ENCODE peak calls at places on chromosomes 12 and 14, in ten cellular contexts. One of them, this sample, is unnamed.

GRCh38 chr12:89544730-89545184 is 18.9 kb upstream of the POC1B start:
- DNase-seq in pancreas: peak; percentile 39
- DNase-seq in iPS DF 6.9: no peak
- DNase-seq in vagina: no peak
- DNase-seq in PC-3: no peak
- DNase-seq in CD4-positive, alpha-beta memory T cell: no peak
- DNase-seq in IMR-90: no peak
- DNase-seq in right atrium auricular region: no peak
- DNase-seq in CD4-positive, CD25-positive, alpha-beta regulatory T cell: no peak
- DNase-seq in CD8-positive, alpha-beta memory T cell: no peak
- DNase-seq in this sample: peak; percentile 45

GRCh38 chr14:66495214-66496098 is 9.3 kb downstream of the CCDC196 start:
- DNase-seq in iPS DF 6.9: no peak
- DNase-seq in pancreas: peak; percentile 23
- DNase-seq in CD4-positive, CD25-positive, alpha-beta regulatory T cell: peak; percentile 3
- DNase-seq in right atrium auricular region: peak; percentile 62
- DNase-seq in vagina: no peak
- DNase-seq in CD4-positive, alpha-beta memory T cell: peak; percentile 31
- DNase-seq in PC-3: peak; percentile 70
- DNase-seq in CD8-positive, alpha-beta memory T cell: no peak
- DNase-seq in IMR-90: peak; percentile 71
- DNase-seq in this sample: peak; percentile 39

GRCh38 chr14:41297961-41298690 is 308.6 kb upstream of the LRFN5 start:
- DNase-seq in CD4-positive, alpha-beta memory T cell: no peak
- DNase-seq in pancreas: no peak
- DNase-seq in IMR-90: no peak
- DNase-seq in right atrium auricular region: no peak
- DNase-seq in CD8-positive, alpha-beta memory T cell: no peak
- DNase-seq in iPS DF 6.9: no peak
- DNase-seq in PC-3: peak; percentile 29
- DNase-seq in vagina: no peak
- DNase-seq in CD4-positive, CD25-positive, alpha-beta regulatory T cell: no peak
- DNase-seq in this sample: no peak

GRCh38 chr12:25852792-25853191 is 105.7 kb upstream of the RASSF8 start:
- DNase-seq in iPS DF 6.9: no peak
- DNase-seq in CD4-positive, CD25-positive, alpha-beta regulatory T cell: no peak
- DNase-seq in PC-3: peak; percentile 95
- DNase-seq in vagina: no peak
- DNase-seq in IMR-90: peak; percentile 95
- DNase-seq in right atrium auricular region: no peak
- DNase-seq in pancreas: no peak
- DNase-seq in CD4-positive, alpha-beta memory T cell: no peak
- DNase-seq in CD8-positive, alpha-beta memory T cell: no peak
- DNase-seq in this sample: no peak

GRCh38 chr12:131151558-131152345 is 198.0 kb downstream of the ADGRD1 start:
- DNase-seq in PC-3: no peak
- DNase-seq in vagina: no peak
- DNase-seq in CD4-positive, CD25-positive, alpha-beta regulatory T cell: no peak
- DNase-seq in CD4-positive, alpha-beta memory T cell: no peak
- DNase-seq in IMR-90: no peak
- DNase-seq in CD8-positive, alpha-beta memory T cell: no peak
- DNase-seq in iPS DF 6.9: no peak
- DNase-seq in right atrium auricular region: peak; percentile 56
- DNase-seq in pancreas: no peak
- DNase-seq in this sample: peak; percentile 24

GRCh38 chr12:28899951-28900350 is 249.1 kb upstream of the FAR2 start:
- DNase-seq in pancreas: no peak
- DNase-seq in vagina: no peak
- DNase-seq in CD4-positive, CD25-positive, alpha-beta regulatory T cell: no peak
- DNase-seq in right atrium auricular region: no peak
- DNase-seq in PC-3: peak; percentile 99
- DNase-seq in IMR-90: peak; percentile 97
- DNase-seq in iPS DF 6.9: no peak
- DNase-seq in CD8-positive, alpha-beta memory T cell: no peak
- DNase-seq in CD4-positive, alpha-beta memory T cell: no peak
- DNase-seq in this sample: no peak

GRCh38 chr14:23153891-23154796 is 29.3 kb downstream of the SLC7A8 start:
- DNase-seq in CD8-positive, alpha-beta memory T cell: no peak
- DNase-seq in pancreas: peak; percentile 93
- DNase-seq in PC-3: no peak
- DNase-seq in right atrium auricular region: peak; percentile 96
- DNase-seq in CD4-positive, alpha-beta memory T cell: no peak
- DNase-seq in vagina: peak; percentile 97
- DNase-seq in CD4-positive, CD25-positive, alpha-beta regulatory T cell: no peak
- DNase-seq in IMR-90: no peak
- DNase-seq in iPS DF 6.9: no peak
- DNase-seq in this sample: peak; percentile 97

GRCh38 chr12:40727774-40728483 is 35.7 kb downstream of the CNTN1 start:
- DNase-seq in right atrium auricular region: no peak
- DNase-seq in CD8-positive, alpha-beta memory T cell: no peak
- DNase-seq in vagina: no peak
- DNase-seq in pancreas: no peak
- DNase-seq in CD4-positive, CD25-positive, alpha-beta regulatory T cell: no peak
- DNase-seq in iPS DF 6.9: no peak
- DNase-seq in PC-3: no peak
- DNase-seq in IMR-90: no peak
- DNase-seq in CD4-positive, alpha-beta memory T cell: no peak
- DNase-seq in this sample: no peak

GRCh38 chr14:78611796-78612571 is 441.8 kb downstream of the NRXN3 start:
- DNase-seq in iPS DF 6.9: no peak
- DNase-seq in CD8-positive, alpha-beta memory T cell: no peak
- DNase-seq in IMR-90: no peak
- DNase-seq in PC-3: no peak
- DNase-seq in CD4-positive, CD25-positive, alpha-beta regulatory T cell: no peak
- DNase-seq in pancreas: no peak
- DNase-seq in CD4-positive, alpha-beta memory T cell: no peak
- DNase-seq in right atrium auricular region: no peak
- DNase-seq in vagina: no peak
- DNase-seq in this sample: no peak

GRCh38 chr12:62915130-62915529 is 19.8 kb downstream of the PPM1H start:
- DNase-seq in PC-3: no peak
- DNase-seq in vagina: no peak
- DNase-seq in iPS DF 6.9: no peak
- DNase-seq in CD4-positive, alpha-beta memory T cell: no peak
- DNase-seq in IMR-90: no peak
- DNase-seq in CD4-positive, CD25-positive, alpha-beta regulatory T cell: no peak
- DNase-seq in pancreas: no peak
- DNase-seq in right atrium auricular region: no peak
- DNase-seq in CD8-positive, alpha-beta memory T cell: no peak
- DNase-seq in this sample: no peak

GRCh38 chr12:62913380-62913779 is 21.6 kb downstream of the PPM1H start:
- DNase-seq in pancreas: no peak
- DNase-seq in PC-3: peak; percentile 37
- DNase-seq in vagina: no peak
- DNase-seq in CD4-positive, alpha-beta memory T cell: no peak
- DNase-seq in CD4-positive, CD25-positive, alpha-beta regulatory T cell: no peak
- DNase-seq in iPS DF 6.9: no peak
- DNase-seq in IMR-90: no peak
- DNase-seq in CD8-positive, alpha-beta memory T cell: no peak
- DNase-seq in right atrium auricular region: no peak
- DNase-seq in this sample: no peak

GRCh38 chr12:62917066-62917465 is 17.9 kb downstream of the PPM1H start:
- DNase-seq in right atrium auricular region: no peak
- DNase-seq in vagina: no peak
- DNase-seq in iPS DF 6.9: no peak
- DNase-seq in pancreas: no peak
- DNase-seq in IMR-90: no peak
- DNase-seq in CD8-positive, alpha-beta memory T cell: no peak
- DNase-seq in PC-3: no peak
- DNase-seq in CD4-positive, alpha-beta memory T cell: no peak
- DNase-seq in CD4-positive, CD25-positive, alpha-beta regulatory T cell: no peak
- DNase-seq in this sample: no peak

GRCh38 chr12:62912644-62913043 is 22.3 kb downstream of the PPM1H start:
- DNase-seq in CD4-positive, CD25-positive, alpha-beta regulatory T cell: no peak
- DNase-seq in right atrium auricular region: no peak
- DNase-seq in iPS DF 6.9: no peak
- DNase-seq in PC-3: no peak
- DNase-seq in CD4-positive, alpha-beta memory T cell: no peak
- DNase-seq in CD8-positive, alpha-beta memory T cell: no peak
- DNase-seq in vagina: no peak
- DNase-seq in pancreas: no peak
- DNase-seq in IMR-90: no peak
- DNase-seq in this sample: no peak

DNA sequence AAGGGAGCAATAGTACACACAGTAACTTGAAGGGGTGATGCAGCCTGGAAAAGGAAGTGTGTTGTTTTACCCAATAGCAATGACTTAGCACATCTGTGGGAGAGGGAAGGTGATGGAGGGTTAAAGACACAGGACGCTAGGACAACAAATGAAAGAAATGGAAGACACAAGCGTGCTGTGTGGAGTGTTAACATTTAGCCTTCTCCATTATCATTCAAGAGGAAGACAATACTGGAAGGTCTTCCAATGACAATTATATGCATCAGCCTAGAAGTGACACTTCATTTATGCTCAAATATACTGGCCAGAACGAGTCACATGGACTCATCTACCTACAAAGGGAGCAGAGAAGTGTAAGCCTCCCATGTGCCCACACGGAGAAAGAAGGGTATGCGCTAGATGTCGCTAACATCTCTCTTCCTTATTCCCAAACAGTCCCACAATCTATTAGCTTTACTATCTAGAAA is 20.5 kb downstream of the PPM1H start:
- DNase-seq in IMR-90: no peak
- DNase-seq in CD4-positive, alpha-beta memory T cell: no peak
- DNase-seq in right atrium auricular region: no peak
- DNase-seq in iPS DF 6.9: no peak
- DNase-seq in vagina: no peak
- DNase-seq in CD8-positive, alpha-beta memory T cell: no peak
- DNase-seq in pancreas: no peak
- DNase-seq in CD4-positive, CD25-positive, alpha-beta regulatory T cell: no peak
- DNase-seq in PC-3: no peak
- DNase-seq in this sample: no peak
- H3K27ac ChIP-seq in IMR-90: no peak overlapping the region
- H3K27ac ChIP-seq in CD4-positive, alpha-beta memory T cell: no peak overlapping the region
- H3K27ac ChIP-seq in right atrium auricular region: no peak overlapping the region
- H3K27ac ChIP-seq in iPS DF 6.9: no peak overlapping the region
- H3K27ac ChIP-seq in vagina: no peak overlapping the region
- H3K27ac ChIP-seq in CD8-positive, alpha-beta memory T cell: peak overlapping the region; percentile 38
- H3K27ac ChIP-seq in pancreas: no peak overlapping the region
- H3K27ac ChIP-seq in CD4-positive, CD25-positive, alpha-beta regulatory T cell: no peak overlapping the region
- H3K27ac ChIP-seq in PC-3: no peak overlapping the region
- H3K27ac ChIP-seq in this sample: no peak overlapping the region

DNA sequence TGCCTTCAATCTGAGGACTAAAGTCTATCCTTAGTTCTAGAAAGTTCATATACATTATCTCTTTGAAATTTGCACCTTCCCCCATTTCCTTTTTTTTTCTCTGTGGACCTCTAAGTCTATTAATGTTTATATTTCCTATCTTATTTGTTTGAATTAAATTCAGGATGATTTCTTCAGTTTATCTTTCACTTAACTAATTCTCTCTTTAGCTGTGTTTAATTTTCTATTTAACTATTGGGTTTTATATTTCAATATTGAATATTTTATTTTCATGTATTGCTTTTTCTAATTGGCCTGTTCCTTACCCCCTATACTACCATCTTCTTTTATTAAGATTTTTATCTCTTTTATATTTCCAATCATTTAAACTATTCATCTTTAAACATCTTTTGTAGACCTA is 9.5 kb downstream of the PLEKHG3 start:
- DNase-seq in right atrium auricular region: no peak
- DNase-seq in pancreas: no peak
- DNase-seq in PC-3: no peak
- DNase-seq in CD4-positive, CD25-positive, alpha-beta regulatory T cell: no peak
- DNase-seq in iPS DF 6.9: no peak
- DNase-seq in CD8-positive, alpha-beta memory T cell: no peak
- DNase-seq in vagina: no peak
- DNase-seq in CD4-positive, alpha-beta memory T cell: no peak
- DNase-seq in IMR-90: no peak
- DNase-seq in this sample: no peak
- H3K4me1 ChIP-seq in right atrium auricular region: no peaks in the 10 kb centered on the region
- H3K4me1 ChIP-seq in pancreas: peaks cover 26% of the 10 kb centered on the region
- H3K4me1 ChIP-seq in PC-3: peaks cover 30% of the 10 kb centered on the region
- H3K4me1 ChIP-seq in CD4-positive, CD25-positive, alpha-beta regulatory T cell: peaks cover 18% of the 10 kb centered on the region
- H3K4me1 ChIP-seq in iPS DF 6.9: peaks cover 27% of the 10 kb centered on the region
- H3K4me1 ChIP-seq in CD8-positive, alpha-beta memory T cell: peaks cover 22% of the 10 kb centered on the region
- H3K4me1 ChIP-seq in vagina: peaks cover 65% of the 10 kb centered on the region
- H3K4me1 ChIP-seq in CD4-positive, alpha-beta memory T cell: peaks cover 99% of the 10 kb centered on the region
- H3K4me1 ChIP-seq in IMR-90: no peaks in the 10 kb centered on the region
- H3K4me1 ChIP-seq in this sample: peaks cover 11% of the 10 kb centered on the region

GRCh38 chr14:99802301-99803105 is 9.3 kb downstream of the EML1 start:
- DNase-seq in CD8-positive, alpha-beta memory T cell: no peak
- DNase-seq in iPS DF 6.9: no peak
- DNase-seq in PC-3: peak; percentile 38
- DNase-seq in pancreas: no peak
- DNase-seq in right atrium auricular region: no peak
- DNase-seq in vagina: no peak
- DNase-seq in CD4-positive, CD25-positive, alpha-beta regulatory T cell: no peak
- DNase-seq in IMR-90: peak; percentile 53
- DNase-seq in CD4-positive, alpha-beta memory T cell: no peak
- DNase-seq in this sample: no peak

GRCh38 chr14:99797231-99797630 is 4.0 kb downstream of the EML1 start:
- DNase-seq in vagina: no peak
- DNase-seq in right atrium auricular region: no peak
- DNase-seq in iPS DF 6.9: no peak
- DNase-seq in IMR-90: no peak
- DNase-seq in PC-3: no peak
- DNase-seq in pancreas: no peak
- DNase-seq in CD8-positive, alpha-beta memory T cell: no peak
- DNase-seq in CD4-positive, alpha-beta memory T cell: no peak
- DNase-seq in CD4-positive, CD25-positive, alpha-beta regulatory T cell: no peak
- DNase-seq in this sample: no peak

GRCh38 chr14:99803803-99804202 is 10.6 kb downstream of the EML1 start:
- DNase-seq in CD4-positive, CD25-positive, alpha-beta regulatory T cell: no peak
- DNase-seq in pancreas: no peak
- DNase-seq in iPS DF 6.9: no peak
- DNase-seq in IMR-90: no peak
- DNase-seq in vagina: no peak
- DNase-seq in CD8-positive, alpha-beta memory T cell: no peak
- DNase-seq in PC-3: no peak
- DNase-seq in right atrium auricular region: no peak
- DNase-seq in CD4-positive, alpha-beta memory T cell: no peak
- DNase-seq in this sample: no peak

GRCh38 chr14:99803106-99803437 is 9.9 kb downstream of the EML1 start:
- DNase-seq in pancreas: no peak
- DNase-seq in right atrium auricular region: no peak
- DNase-seq in CD4-positive, CD25-positive, alpha-beta regulatory T cell: no peak
- DNase-seq in PC-3: no peak
- DNase-seq in vagina: no peak
- DNase-seq in CD4-positive, alpha-beta memory T cell: no peak
- DNase-seq in CD8-positive, alpha-beta memory T cell: no peak
- DNase-seq in IMR-90: no peak
- DNase-seq in iPS DF 6.9: no peak
- DNase-seq in this sample: no peak

GRCh38 chr14:99800781-99801180 is 7.6 kb downstream of the EML1 start:
- DNase-seq in CD8-positive, alpha-beta memory T cell: no peak
- DNase-seq in CD4-positive, CD25-positive, alpha-beta regulatory T cell: no peak
- DNase-seq in right atrium auricular region: no peak
- DNase-seq in IMR-90: no peak
- DNase-seq in iPS DF 6.9: no peak
- DNase-seq in PC-3: no peak
- DNase-seq in CD4-positive, alpha-beta memory T cell: no peak
- DNase-seq in pancreas: no peak
- DNase-seq in vagina: no peak
- DNase-seq in this sample: no peak
- H3K27me3 ChIP-seq in CD8-positive, alpha-beta memory T cell: peaks cover 3% of the 10 kb centered on the region
- H3K27me3 ChIP-seq in CD4-positive, CD25-positive, alpha-beta regulatory T cell: peaks cover 28% of the 10 kb centered on the region
- H3K27me3 ChIP-seq in right atrium auricular region: no peaks in the 10 kb centered on the region
- H3K27me3 ChIP-seq in IMR-90: no peaks in the 10 kb centered on the region
- H3K27me3 ChIP-seq in iPS DF 6.9: no peaks in the 10 kb centered on the region
- H3K27me3 ChIP-seq in PC-3: no peaks in the 10 kb centered on the region
- H3K27me3 ChIP-seq in CD4-positive, alpha-beta memory T cell: peaks cover 11% of the 10 kb centered on the region
- H3K27me3 ChIP-seq in pancreas: no peaks in the 10 kb centered on the region
- H3K27me3 ChIP-seq in vagina: no peaks in the 10 kb centered on the region
- H3K27me3 ChIP-seq in this sample: no peaks in the 10 kb centered on the region

GRCh38 chr14:54481695-54482094 is 7.1 kb downstream of the GMFB start:
- DNase-seq in CD8-positive, alpha-beta memory T cell: no peak
- DNase-seq in CD4-positive, CD25-positive, alpha-beta regulatory T cell: no peak
- DNase-seq in pancreas: no peak
- DNase-seq in right atrium auricular region: no peak
- DNase-seq in PC-3: peak; percentile 85
- DNase-seq in CD4-positive, alpha-beta memory T cell: no peak
- DNase-seq in vagina: no peak
- DNase-seq in IMR-90: peak; percentile 11
- DNase-seq in iPS DF 6.9: no peak
- DNase-seq in this sample: no peak
- H3K27ac ChIP-seq in CD8-positive, alpha-beta memory T cell: no peak overlapping the region
- H3K27ac ChIP-seq in CD4-positive, CD25-positive, alpha-beta regulatory T cell: no peak overlapping the region
- H3K27ac ChIP-seq in pancreas: no peak overlapping the region
- H3K27ac ChIP-seq in right atrium auricular region: no peak overlapping the region
- H3K27ac ChIP-seq in PC-3: peak overlapping the region; percentile 70
- H3K27ac ChIP-seq in CD4-positive, alpha-beta memory T cell: no peak overlapping the region
- H3K27ac ChIP-seq in vagina: no peak overlapping the region
- H3K27ac ChIP-seq in IMR-90: no peak overlapping the region
- H3K27ac ChIP-seq in iPS DF 6.9: no peak overlapping the region
- H3K27ac ChIP-seq in this sample: no peak overlapping the region